ENCODE peak calls at places on chromosome 13, in ten cellular contexts. F is glutamatergic neuron; Y is stimulated activated naive B cell treated with anti-CD40 and anti-IgM and Interleukin-4, amounts not matched to agents 10 μg/mL and 1 μg/mL and 100 μg/mL, for 72 hours; A is kidney; X is CMK; H is NCI-H2171; T is activated B cell treated with CpG ODN at 0.5 μM for 24 hours; J is EL; W is HFF-Myc; E is stimulated activated CD8-positive, alpha-beta memory T cell treated with anti-CD3 and anti-CD28 coated beads, Interleukin-12 subunit alpha, Interleukin-12 subunit beta, amount 100 ng/mL, for 1 hour. M is an unnamed sample.

GRCh38 chr13:42696191-42696590 is 85.2 kb upstream of the FAM216B start:
- DNase-seq in F (no peak), Y (no peak), A (no peak), X (no peak), H (peak), T (no peak), J (peak), W (no peak), E (no peak), M (no peak)

GRCh38 chr13:71118779-71119364 is 748.1 kb downstream of the DACH1 start:
- DNase-seq in F (no peak), Y (no peak), A (no peak), X (no peak), H (no peak), T (no peak), J (no peak), W (no peak), E (no peak), M (no peak)

GRCh38 chr13:113980489-113981064 is 6.7 kb upstream of the C13orf46 start:
- DNase-seq in F (no peak), Y (no peak), A (peak), X (no peak), H (no peak), T (no peak), J (no peak), W (no peak), E (no peak), M (no peak)

GRCh38 chr13:99969934-99970760 is 1.4 kb downstream of the ZIC5 start:
- DNase-seq in F (no peak), Y (no peak), A (peak), X (no peak), H (peak), T (no peak), J (no peak), W (no peak), E (no peak), M (peak)

GRCh38 chr13:50514249-50514648 is 329.2 kb downstream of the DLEU7 start:
- DNase-seq in F (no peak), Y (no peak), A (no peak), X (no peak), H (no peak), T (no peak), J (no peak), W (no peak), E (no peak), M (no peak)

GRCh38 chr13:46743191-46743590 is 53.8 kb downstream of the ESD start:
- DNase-seq in F (no peak), Y (no peak), A (no peak), X (no peak), H (no peak), T (no peak), J (peak), W (no peak), E (no peak), M (no peak)

GRCh38 chr13:23462815-23463559 is 29.5 kb upstream of the SACS start:
- DNase-seq in F (no peak), Y (no peak), A (no peak), X (no peak), H (no peak), T (no peak), J (peak), W (no peak), E (no peak), M (no peak)

GRCh38 chr13:99361197-99361596 is 54.0 kb upstream of the GPR183 start:
- DNase-seq in F (no peak), Y (no peak), A (no peak), X (no peak), H (no peak), T (no peak), J (no peak), W (no peak), E (no peak), M (no peak)

GRCh38 chr13:48975101-48975925 is at the start of gene FNDC3A:
- DNase-seq in F (peak), Y (peak), A (peak), X (peak), H (peak), T (peak), J (peak), W (peak), E (peak), M (peak)

GRCh38 chr13:113598481-113598880 is 13.9 kb downstream of the TFDP1 start:
- DNase-seq in F (no peak), Y (no peak), A (peak), X (no peak), H (no peak), T (no peak), J (no peak), W (no peak), E (no peak), M (peak)

GRCh38 chr13:49998714-49999624 is 2.1 kb downstream of the TRIM13 start:
- DNase-seq in F (no peak), Y (no peak), A (no peak), X (no peak), H (no peak), T (no peak), J (no peak), W (no peak), E (no peak), M (peak)

GRCh38 chr13:113849546-113849945 is 14.3 kb downstream of the GAS6 start:
- DNase-seq in F (no peak), Y (no peak), A (no peak), X (no peak), H (no peak), T (no peak), J (peak), W (no peak), E (no peak), M (no peak)

GRCh38 chr13:46615888-46616531 is 63.0 kb downstream of the LRCH1 start:
- DNase-seq in F (no peak), Y (no peak), A (no peak), X (no peak), H (no peak), T (no peak), J (peak), W (no peak), E (no peak), M (no peak)

GRCh38 chr13:108987488-108987887 is 358.1 kb downstream of the MYO16 start:
- DNase-seq in F (no peak), Y (no peak), A (no peak), X (no peak), H (no peak), T (no peak), J (no peak), W (peak), E (no peak), M (no peak)

GRCh38 chr13:79937311-79938243 is 403.3 kb downstream of the SPRY2 start:
- DNase-seq in F (no peak), Y (no peak), A (peak), X (no peak), H (no peak), T (no peak), J (no peak), W (no peak), E (no peak), M (no peak)

M was measured in WTC11.